ENCODE peak calls at places on chromosomes 1 and 21, in nine cellular contexts. W is Calu3, N is OCI-LY7, I is A549, S is DND-41, T is astrocyte of the spinal cord, Q is osteocyte, V is Caco-2, G is GM12864. J is an unnamed sample.

GRCh38 chr1:44453798-44454349 is 48.8 kb downstream of the RNF220 start:
- DNase-seq in N (no peak), T (no peak), S (no peak), Q (no peak), V (no peak), W (no peak), I (no peak), G (no peak), J (no peak)

GRCh38 chr1:7613106-7613850 is 157.8 kb upstream of the VAMP3 start:
- DNase-seq in Q (no peak), V (no peak), S (no peak), W (no peak), T (no peak), G (no peak), N (no peak), I (no peak), J (no peak)

GRCh38 chr1:203690730-203691129 is 64.1 kb downstream of the ATP2B4 start:
- DNase-seq in N (no peak), G (no peak), T (no peak), Q (no peak), W (no peak), S (no peak), I (no peak), V (no peak), J (no peak)

GRCh38 chr1:244341455-244342450 is 110.0 kb downstream of the ADSS2 start:
- DNase-seq in V (peak; percentile 34), G (no peak), I (peak; percentile 73), W (peak; percentile 80), S (no peak), Q (peak; percentile 46), N (no peak), T (peak; percentile 51), J (no peak)

GRCh38 chr1:17405898-17406759 is 33.3 kb downstream of the RCC2 start:
- DNase-seq in I (peak; percentile 62), N (peak; percentile 53), T (peak; percentile 55), G (peak; percentile 16), S (peak; percentile 51), W (peak; percentile 72), V (peak; percentile 78), Q (peak; percentile 89), J (peak; percentile 78)

GRCh38 chr1:46723901-46724300 is 5.0 kb upstream of the EFCAB14 start:
- DNase-seq in I (no peak), V (no peak), N (no peak), S (no peak), G (no peak), Q (no peak), W (no peak), T (no peak), J (no peak)

GRCh38 chr1:179047637-179048002 is 21.9 kb downstream of the FAM20B start:
- DNase-seq in T (peak; percentile 36), W (no peak), Q (no peak), V (no peak), N (no peak), I (no peak), S (no peak), G (no peak), J (no peak)

GRCh38 chr1:67148516-67149178 is 13.9 kb upstream of the C1orf141 start:
- DNase-seq in W (peak; percentile 50), V (no peak), S (no peak), G (no peak), Q (no peak), I (no peak), N (no peak), T (no peak), J (no peak)

GRCh38 chr1:21933397-21934248 is 3.5 kb downstream of the HSPG2 start:
- DNase-seq in W (peak; percentile 73), Q (no peak), V (no peak), I (no peak), G (no peak), S (no peak), N (no peak), T (no peak), J (no peak)

GRCh38 chr1:68384321-68384813 is 65.4 kb downstream of the RPE65 start:
- DNase-seq in G (no peak), N (no peak), T (peak; percentile 100), W (peak; percentile 67), Q (no peak), S (no peak), I (peak; percentile 89), V (no peak), J (no peak)

GRCh38 chr21:15775981-15776380 is 46.2 kb downstream of the USP25 start:
- DNase-seq in T (peak; percentile 76), S (no peak), W (no peak), N (no peak), Q (no peak), V (no peak), I (no peak), G (no peak), J (no peak)

GRCh38 chr1:89660086-89660946 is 27.4 kb downstream of the LRRC8C start:
- DNase-seq in T (no peak), W (no peak), S (no peak), N (no peak), G (no peak), I (no peak), V (no peak), Q (no peak), J (no peak)

GRCh38 chr1:217482356-217483102 is 148.4 kb downstream of the GPATCH2 start:
- DNase-seq in T (peak; percentile 86), Q (no peak), W (peak; percentile 12), V (no peak), N (no peak), G (peak; percentile 40), S (peak; percentile 59), I (peak; percentile 31), J (peak; percentile 28)

GRCh38 chr1:178628637-178629548 is 96.2 kb upstream of the RALGPS2 start:
- DNase-seq in Q (no peak), I (no peak), N (no peak), S (no peak), T (peak; percentile 64), W (no peak), G (no peak), V (no peak), J (no peak)

GRCh38 chr1:20483833-20484525 is 2.0 kb downstream of the CAMK2N1 start:
- DNase-seq in Q (no peak), G (no peak), T (peak; percentile 35), I (peak; percentile 43), W (no peak), S (no peak), V (peak; percentile 59), N (no peak), J (no peak)
- TF ChIP-seq CTCF in Q (peak; percentile 29), G (no peak), T (peak; percentile 11), I (peak; percentile 35), W (no peak), S (no peak), V (no peak), N (peak; percentile 19), J (no peak)

GRCh38 chr1:15063783-15064182 is 89.8 kb upstream of the TMEM51 start:
- DNase-seq in Q (no peak), N (no peak), V (no peak), W (no peak), I (no peak), G (no peak), S (no peak), T (no peak), J (no peak)

GRCh38 chr1:15064217-15064929 is 89.2 kb upstream of the TMEM51 start:
- DNase-seq in S (no peak), G (no peak), Q (no peak), I (no peak), N (no peak), T (no peak), V (peak; percentile 17), W (no peak), J (no peak)

GRCh38 chr1:15060104-15060503 is 93.4 kb upstream of the TMEM51 start:
- DNase-seq in Q (no peak), I (no peak), S (no peak), T (no peak), W (no peak), N (no peak), V (no peak), G (no peak), J (no peak)

GRCh38 chr1:15063346-15063745 is 90.2 kb upstream of the TMEM51 start:
- DNase-seq in G (no peak), V (no peak), S (no peak), I (no peak), T (no peak), Q (no peak), W (no peak), N (no peak), J (no peak)

GRCh38 chr1:15062479-15063099 is 91.0 kb upstream of the TMEM51 start:
- DNase-seq in I (no peak), W (peak; percentile 8), V (peak; percentile 18), G (no peak), N (no peak), Q (no peak), S (no peak), T (no peak), J (no peak)
- TF ChIP-seq CTCF in I (peak; percentile 17), W (peak; percentile 47), V (no peak), G (peak; percentile 69), N (peak; percentile 76), Q (peak; percentile 49), S (peak; percentile 71), T (peak; percentile 51), J (no peak)

GRCh38 chr1:20588634-20589225 is at the start of gene CDA:
- DNase-seq in I (peak; percentile 68), Q (no peak), N (no peak), V (peak; percentile 10), T (no peak), G (no peak), S (no peak), W (peak; percentile 58), J (no peak)

GRCh38 chr1:20587639-20588017 is 1.3 kb upstream of the CDA start:
- DNase-seq in N (no peak), T (peak; percentile 17), S (no peak), I (peak; percentile 74), G (no peak), V (no peak), W (no peak), Q (no peak), J (no peak)

GRCh38 chr1:20584890-20585289 is 4.0 kb upstream of the CDA start:
- DNase-seq in N (no peak), G (no peak), I (peak; percentile 77), S (no peak), V (no peak), W (no peak), Q (no peak), T (peak; percentile 37), J (no peak)

GRCh38 chr1:20589331-20590312 is 725 bp downstream of the CDA start:
- DNase-seq in Q (no peak), T (peak; percentile 57), N (no peak), S (no peak), G (no peak), W (no peak), V (no peak), I (no peak), J (no peak)

GRCh38 chr1:20586939-20587638 is 1.8 kb upstream of the CDA start:
- DNase-seq in S (no peak), G (no peak), W (no peak), N (no peak), Q (no peak), I (peak; percentile 43), T (no peak), V (no peak), J (no peak)
- TF ChIP-seq CTCF in S (no peak), G (no peak), W (no peak), N (no peak), Q (no peak), I (no peak), T (no peak), V (no peak), J (no peak)

DNA sequence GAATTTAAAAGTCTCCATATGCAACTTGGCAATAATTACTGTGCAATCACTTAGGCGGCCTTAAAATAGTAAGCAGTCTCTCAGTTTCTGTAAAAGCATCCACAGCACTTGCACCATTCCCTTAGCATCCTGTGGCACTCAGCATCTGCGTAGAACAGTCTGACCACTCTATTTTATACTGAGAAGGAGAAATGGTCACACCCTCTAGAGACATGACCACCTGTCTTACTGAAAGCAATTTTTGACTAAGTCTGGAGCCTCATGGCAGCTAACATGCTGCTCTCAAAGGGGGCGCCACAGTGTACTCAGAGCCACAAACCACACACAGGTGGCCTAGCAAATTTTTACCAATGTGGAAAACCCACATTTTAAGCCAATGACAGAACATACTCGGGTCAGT is 62.0 kb downstream of the KCNK1 start:
- DNase-seq in I (no peak), S (no peak), V (no peak), W (no peak), N (no peak), Q (no peak), T (no peak), G (peak; percentile 77), J (peak; percentile 37)
- TF ChIP-seq CTCF in I (no peak), S (no peak), V (no peak), W (no peak), N (no peak), Q (no peak), T (no peak), G (peak; percentile 26), J (no peak)